ENCODE peak calls at places on chromosomes 11 and 22, in eight cellular contexts. Z is adipocyte, L is mammary epithelial cell, M is mesendoderm, N is cardiac muscle cell, B is HCT116, U is tibial artery, E is keratinocyte. S is an unnamed sample. For H3K4me1, the result is how much of the 10 kb centered on the place peaks cover.

GRCh38 chr22:17586831-17587440 is 23.6 kb downstream of the SLC25A18 start:
- DNase-seq in Z (no peak), L (no peak), M (no peak), N (no peak), B (no peak), U (peak), E (no peak), S (no peak)

GRCh38 chr11:24661313-24661712 is 164.5 kb downstream of the LUZP2 start:
- DNase-seq in Z (no peak), L (no peak), M (no peak), N (no peak), B (no peak), U (no peak), E (no peak), S (no peak)

GRCh38 chr11:9090488-9091043 is 833 bp downstream of the SCUBE2 start:
- DNase-seq in Z (no peak), L (no peak), M (no peak), N (peak), B (no peak), U (no peak), E (no peak), S (no peak)

GRCh38 chr11:116176484-116177005 is 596.2 kb downstream of the BUD13 start:
- DNase-seq in Z (no peak), L (no peak), M (no peak), N (no peak), B (no peak), U (no peak), E (no peak), S (no peak)

GRCh38 chr22:44497218-44497903 is 672 bp downstream of the RTL6 start:
- DNase-seq in Z (no peak), L (peak), M (peak), N (peak), B (no peak), U (no peak), E (no peak), S (no peak)

GRCh38 chr11:6735306-6735705 is 36.5 kb downstream of the OR2AG2 start:
- DNase-seq in Z (no peak), L (peak), M (no peak), N (no peak), B (no peak), U (no peak), E (no peak), S (no peak)

GRCh38 chr22:24386814-24387550 is 40.4 kb upstream of the ADORA2A start:
- DNase-seq in Z (no peak), L (no peak), M (no peak), N (peak), B (no peak), U (no peak), E (no peak), S (no peak)

GRCh38 chr11:87223816-87224215 is 186.1 kb downstream of the TMEM135 start:
- DNase-seq in Z (peak), L (no peak), M (no peak), N (peak), B (no peak), U (no peak), E (no peak), S (no peak)

GRCh38 chr11:124075841-124076571 is 34.9 kb upstream of the OR10G7 start:
- DNase-seq in Z (peak), L (no peak), M (no peak), N (peak), B (no peak), U (no peak), E (no peak), S (no peak)

GRCh38 chr11:86460461-86461404 is 86.0 kb downstream of the CCDC81 start:
- DNase-seq in Z (no peak), L (no peak), M (peak), N (peak), B (no peak), U (no peak), E (no peak), S (no peak)

GRCh38 chr22:49509016-49509415 is 318.7 kb downstream of the BRD1 start:
- DNase-seq in Z (no peak), L (no peak), M (no peak), N (no peak), B (no peak), U (peak), E (no peak), S (no peak)

GRCh38 chr11:109422755-109423113 is 744 bp downstream of the C11orf87 start:
- DNase-seq in Z (peak), L (peak), M (no peak), N (peak), B (no peak), U (no peak), E (no peak), S (no peak)

GRCh38 chr11:70642301-70642700 is 244.0 kb downstream of the CTTN start:
- DNase-seq in Z (no peak), L (no peak), M (no peak), N (no peak), B (no peak), U (no peak), E (no peak), S (no peak)
- H3K4me1 ChIP-seq in Z (under half), L (under half), M (under half), N (under half), B (under half), U (under half), E (under half), S (under half)

GRCh38 chr22:39458443-39459083 is 1.8 kb downstream of the MGAT3 start:
- DNase-seq in Z (no peak), L (no peak), M (no peak), N (no peak), B (no peak), U (no peak), E (no peak), S (no peak)
- H3K4me3 ChIP-seq in Z (peak), L (no peak), M (peak), N (peak), B (no peak), U (no peak), E (no peak), S (no peak)

GRCh38 chr11:119372260-119373058 is 9.0 kb downstream of the USP2 start:
- DNase-seq in Z (no peak), L (no peak), M (no peak), N (no peak), B (no peak), U (no peak), E (no peak), S (no peak)
- H3K4me1 ChIP-seq in Z (half or more), L (under half), M (under half), N (half or more), B (under half), U (half or more), E (under half), S (under half)

DNA sequence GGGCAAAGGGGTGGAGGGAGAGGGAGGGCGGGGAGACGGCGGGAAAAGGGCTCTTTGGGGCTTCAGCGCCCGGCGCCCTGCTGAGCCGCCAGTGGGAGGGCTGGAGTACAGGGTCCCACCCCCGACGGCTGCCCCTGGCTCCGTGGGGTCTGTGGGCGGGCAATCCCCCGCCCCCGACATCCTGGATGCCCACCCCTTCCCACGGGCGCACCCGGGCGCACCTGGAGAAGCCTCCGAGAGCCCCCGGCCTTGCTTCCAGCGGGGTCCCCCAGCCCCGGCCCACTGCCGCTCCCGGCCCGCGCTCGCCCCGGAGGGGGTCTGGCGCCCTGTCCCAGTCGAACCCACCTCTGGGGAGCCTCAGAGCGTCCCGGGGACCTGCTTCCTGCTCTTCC is 394 bp downstream of the CHRM4 start:
- DNase-seq in Z (no peak), L (no peak), M (no peak), N (no peak), B (no peak), U (no peak), E (no peak), S (no peak)
- H3K4me3 ChIP-seq in Z (no peak), L (peak), M (no peak), N (peak), B (peak), U (no peak), E (no peak), S (no peak)

GRCh38 chr22:19169947-19170318 is 8.6 kb downstream of the SLC25A1 start:
- DNase-seq in Z (no peak), L (no peak), M (no peak), N (no peak), B (no peak), U (no peak), E (no peak), S (no peak)

GRCh38 chr22:19174106-19175025 is 4.2 kb downstream of the SLC25A1 start:
- DNase-seq in Z (peak), L (peak), M (peak), N (peak), B (no peak), U (peak), E (peak), S (no peak)

GRCh38 chr22:19175026-19175601 is 3.4 kb downstream of the SLC25A1 start:
- DNase-seq in Z (no peak), L (no peak), M (no peak), N (no peak), B (no peak), U (no peak), E (no peak), S (no peak)

GRCh38 chr22:19173047-19174035 is 5.2 kb downstream of the SLC25A1 start:
- DNase-seq in Z (peak), L (no peak), M (no peak), N (no peak), B (no peak), U (no peak), E (no peak), S (no peak)

DNA sequence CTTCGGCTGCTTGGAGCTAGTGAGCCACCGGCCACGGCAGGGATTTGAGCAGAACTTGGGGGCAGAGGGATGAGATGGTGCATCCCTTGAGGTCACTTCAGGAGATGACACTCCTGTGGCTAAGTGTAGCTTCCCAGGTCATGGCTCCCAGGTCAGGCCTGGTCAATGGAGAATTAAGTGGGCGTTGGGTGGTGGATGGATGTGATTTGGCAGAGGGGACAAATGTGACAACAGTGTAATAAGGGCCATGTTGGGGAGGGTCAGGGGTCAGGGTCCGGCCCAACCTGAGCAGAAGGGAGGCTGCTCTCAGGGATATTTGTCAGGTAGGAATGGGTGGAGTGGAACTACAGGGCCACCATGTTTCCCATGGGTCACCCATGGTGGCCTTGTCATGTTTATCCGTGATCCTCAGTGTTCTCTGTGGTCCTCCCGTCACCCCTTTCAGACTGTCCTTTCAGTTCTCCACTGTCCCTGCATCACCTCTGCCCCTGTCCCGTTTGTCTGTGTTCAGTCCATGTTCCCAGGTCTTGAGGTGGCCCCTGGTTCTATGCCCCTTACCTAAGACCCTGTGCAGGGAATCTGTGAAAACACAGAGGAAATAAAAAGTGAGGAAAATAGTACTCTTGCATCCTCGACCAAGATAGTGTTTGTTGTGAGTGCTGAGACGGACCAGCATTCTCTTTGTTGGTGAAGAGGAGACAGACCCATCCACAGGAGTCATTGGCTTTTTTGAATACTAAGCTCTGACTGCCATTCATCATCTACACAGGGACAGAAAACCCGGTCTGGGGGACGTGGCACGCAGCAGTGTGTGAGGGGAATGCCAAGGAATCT is 6.1 kb downstream of the SLC25A1 start:
- DNase-seq in Z (no peak), L (no peak), M (no peak), N (no peak), B (no peak), U (no peak), E (no peak), S (no peak)
- H3K4me1 ChIP-seq in Z (half or more), L (half or more), M (under half), N (under half), B (under half), U (half or more), E (half or more), S (under half)

DNA sequence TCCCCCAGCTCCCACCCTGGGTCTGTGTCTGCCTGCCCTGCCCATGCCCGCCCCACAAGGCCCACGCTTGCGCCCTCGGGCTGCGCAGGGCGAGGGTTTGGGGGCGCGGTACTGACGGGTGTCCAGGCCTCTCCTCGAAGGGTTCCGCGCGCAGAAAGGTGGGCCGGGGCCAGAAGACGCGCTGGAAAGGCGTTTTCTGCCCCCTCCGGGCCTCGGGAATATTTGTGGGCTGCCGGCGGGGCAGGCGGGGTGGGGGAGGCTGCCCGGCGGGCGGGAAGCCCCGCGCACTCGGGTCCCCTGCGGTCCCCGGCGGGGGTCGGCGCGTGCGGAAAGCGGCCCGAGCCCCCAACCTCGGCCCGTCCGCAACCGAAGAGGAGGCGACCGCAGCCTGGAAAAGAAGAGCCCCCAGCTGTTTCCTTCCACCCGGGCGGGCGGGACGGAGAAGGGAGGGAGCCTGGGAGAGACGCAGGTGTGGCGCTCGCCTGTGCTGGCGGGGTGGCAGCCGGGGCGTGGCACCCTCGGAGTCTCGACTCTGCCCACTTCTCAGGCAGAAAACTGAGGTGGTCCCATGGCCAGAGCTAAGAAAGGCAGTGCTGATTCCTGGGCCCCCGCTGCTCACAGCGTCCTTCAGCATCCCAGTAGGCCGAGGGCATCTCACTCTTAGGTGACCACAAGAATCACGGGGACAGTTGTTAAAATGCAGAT is 59.0 kb downstream of the THAP12 start:
- DNase-seq in Z (no peak), L (no peak), M (no peak), N (no peak), B (no peak), U (no peak), E (no peak), S (no peak)
- H3K4me3 ChIP-seq in Z (no peak), L (no peak), M (no peak), N (peak), B (no peak), U (peak), E (no peak), S (no peak)

S was measured in CD8-positive, alpha-beta memory T cell.